ENCODE peak calls at places on chromosomes 3 and 15, in nine cellular contexts. One of them, this sample, is unnamed.
A peak's percentile ranks its signal among the peaks of the same experiment; 100 is the strongest.

GRCh38 chr15:73654659-73655058 is 21.5 kb upstream of the NPTN start:
- DNase-seq in stomach: no peak
- DNase-seq in IMR-90: no peak
- DNase-seq in testis: no peak
- DNase-seq in heart left ventricle: no peak
- DNase-seq in lower leg skin: no peak
- DNase-seq in spleen: no peak
- DNase-seq in suprapubic skin: no peak
- DNase-seq in upper lobe of left lung: no peak
- DNase-seq in this sample: no peak

GRCh38 chr3:18419232-18419631 is 5.9 kb downstream of the SATB1 start:
- DNase-seq in stomach: no peak
- DNase-seq in IMR-90: no peak
- DNase-seq in testis: no peak
- DNase-seq in heart left ventricle: no peak
- DNase-seq in lower leg skin: no peak
- DNase-seq in spleen: no peak
- DNase-seq in suprapubic skin: no peak
- DNase-seq in upper lobe of left lung: no peak
- DNase-seq in this sample: no peak

GRCh38 chr3:24387493-24387892 is 107.2 kb downstream of the THRB start:
- DNase-seq in stomach: no peak
- DNase-seq in IMR-90: no peak
- DNase-seq in testis: no peak
- DNase-seq in heart left ventricle: no peak
- DNase-seq in lower leg skin: no peak
- DNase-seq in spleen: no peak
- DNase-seq in suprapubic skin: no peak
- DNase-seq in upper lobe of left lung: no peak
- DNase-seq in this sample: no peak

GRCh38 chr3:141402476-141403171 is 34.3 kb downstream of the ZBTB38 start:
- DNase-seq in stomach: peak; percentile 67
- DNase-seq in IMR-90: peak; percentile 78
- DNase-seq in testis: peak; percentile 83
- DNase-seq in heart left ventricle: peak; percentile 81
- DNase-seq in lower leg skin: peak; percentile 55
- DNase-seq in spleen: peak; percentile 92
- DNase-seq in suprapubic skin: peak; percentile 89
- DNase-seq in upper lobe of left lung: peak; percentile 68
- DNase-seq in this sample: peak; percentile 87

GRCh38 chr3:10115326-10116137 is at the start of gene BRK1:
- DNase-seq in stomach: peak; percentile 96
- DNase-seq in IMR-90: peak; percentile 97
- DNase-seq in testis: peak; percentile 97
- DNase-seq in heart left ventricle: peak; percentile 96
- DNase-seq in lower leg skin: peak; percentile 95
- DNase-seq in spleen: peak; percentile 98
- DNase-seq in suprapubic skin: peak; percentile 97
- DNase-seq in upper lobe of left lung: peak; percentile 98
- DNase-seq in this sample: peak; percentile 97

GRCh38 chr3:157104521-157104920 is 55.4 kb downstream of the CCNL1 start:
- DNase-seq in stomach: no peak
- DNase-seq in IMR-90: peak; percentile 48
- DNase-seq in testis: no peak
- DNase-seq in heart left ventricle: no peak
- DNase-seq in lower leg skin: no peak
- DNase-seq in spleen: no peak
- DNase-seq in suprapubic skin: no peak
- DNase-seq in upper lobe of left lung: no peak
- DNase-seq in this sample: no peak

GRCh38 chr15:52855157-52855556 is 65.0 kb upstream of the ONECUT1 start:
- DNase-seq in stomach: no peak
- DNase-seq in IMR-90: no peak
- DNase-seq in testis: no peak
- DNase-seq in heart left ventricle: no peak
- DNase-seq in lower leg skin: no peak
- DNase-seq in spleen: no peak
- DNase-seq in suprapubic skin: no peak
- DNase-seq in upper lobe of left lung: no peak
- DNase-seq in this sample: no peak

GRCh38 chr15:38598749-38599148 is 34.1 kb upstream of the RASGRP1 start:
- DNase-seq in stomach: no peak
- DNase-seq in IMR-90: no peak
- DNase-seq in testis: no peak
- DNase-seq in heart left ventricle: no peak
- DNase-seq in lower leg skin: no peak
- DNase-seq in spleen: no peak
- DNase-seq in suprapubic skin: no peak
- DNase-seq in upper lobe of left lung: no peak
- DNase-seq in this sample: no peak

GRCh38 chr3:33385423-33385822 is 54.8 kb downstream of the UBP1 start:
- DNase-seq in stomach: no peak
- DNase-seq in IMR-90: peak; percentile 20
- DNase-seq in testis: no peak
- DNase-seq in heart left ventricle: no peak
- DNase-seq in lower leg skin: no peak
- DNase-seq in spleen: no peak
- DNase-seq in suprapubic skin: no peak
- DNase-seq in upper lobe of left lung: no peak
- DNase-seq in this sample: no peak

GRCh38 chr3:28118087-28118486 is 123.3 kb upstream of the CMC1 start:
- DNase-seq in stomach: no peak
- DNase-seq in IMR-90: no peak
- DNase-seq in testis: no peak
- DNase-seq in heart left ventricle: no peak
- DNase-seq in lower leg skin: no peak
- DNase-seq in spleen: no peak
- DNase-seq in suprapubic skin: no peak
- DNase-seq in upper lobe of left lung: no peak
- DNase-seq in this sample: no peak

GRCh38 chr3:141782386-141782932 is 19.3 kb downstream of the GRK7 start:
- DNase-seq in stomach: no peak
- DNase-seq in IMR-90: no peak
- DNase-seq in testis: no peak
- DNase-seq in heart left ventricle: no peak
- DNase-seq in lower leg skin: no peak
- DNase-seq in spleen: no peak
- DNase-seq in suprapubic skin: no peak
- DNase-seq in upper lobe of left lung: no peak
- DNase-seq in this sample: no peak

GRCh38 chr3:64518950-64519349 is 168.8 kb downstream of the ADAMTS9 start:
- DNase-seq in stomach: no peak
- DNase-seq in IMR-90: peak; percentile 41
- DNase-seq in testis: no peak
- DNase-seq in heart left ventricle: no peak
- DNase-seq in lower leg skin: no peak
- DNase-seq in spleen: no peak
- DNase-seq in suprapubic skin: no peak
- DNase-seq in upper lobe of left lung: no peak
- DNase-seq in this sample: no peak

GRCh38 chr3:132457301-132457700 is 40.0 kb downstream of the DNAJC13 start:
- DNase-seq in stomach: no peak
- DNase-seq in IMR-90: peak; percentile 35
- DNase-seq in testis: no peak
- DNase-seq in heart left ventricle: no peak
- DNase-seq in lower leg skin: no peak
- DNase-seq in spleen: no peak
- DNase-seq in suprapubic skin: no peak
- DNase-seq in upper lobe of left lung: no peak
- DNase-seq in this sample: no peak

GRCh38 chr3:115580566-115580965 is 42.7 kb upstream of the GAP43 start:
- DNase-seq in stomach: no peak
- DNase-seq in IMR-90: no peak
- DNase-seq in testis: no peak
- DNase-seq in heart left ventricle: no peak
- DNase-seq in lower leg skin: no peak
- DNase-seq in spleen: no peak
- DNase-seq in suprapubic skin: no peak
- DNase-seq in upper lobe of left lung: no peak
- DNase-seq in this sample: no peak

GRCh38 chr3:46029953-46030543 is 2.8 kb upstream of the XCR1 start:
- DNase-seq in stomach: no peak
- DNase-seq in IMR-90: no peak
- DNase-seq in testis: no peak
- DNase-seq in heart left ventricle: no peak
- DNase-seq in lower leg skin: no peak
- DNase-seq in spleen: no peak
- DNase-seq in suprapubic skin: no peak
- DNase-seq in upper lobe of left lung: no peak
- DNase-seq in this sample: no peak

GRCh38 chr3:183455064-183455463 is 26.6 kb upstream of the MCF2L2 start:
- DNase-seq in stomach: no peak
- DNase-seq in IMR-90: peak; percentile 57
- DNase-seq in testis: no peak
- DNase-seq in heart left ventricle: no peak
- DNase-seq in lower leg skin: no peak
- DNase-seq in spleen: no peak
- DNase-seq in suprapubic skin: no peak
- DNase-seq in upper lobe of left lung: no peak
- DNase-seq in this sample: no peak

GRCh38 chr3:46521096-46521495 is 23.3 kb downstream of the RTP3 start:
- DNase-seq in stomach: no peak
- DNase-seq in IMR-90: no peak
- DNase-seq in testis: no peak
- DNase-seq in heart left ventricle: no peak
- DNase-seq in lower leg skin: no peak
- DNase-seq in spleen: no peak
- DNase-seq in suprapubic skin: no peak
- DNase-seq in upper lobe of left lung: no peak
- DNase-seq in this sample: no peak

GRCh38 chr3:68878322-68878721 is 54.0 kb downstream of the TAFA4 start:
- DNase-seq in stomach: no peak
- DNase-seq in IMR-90: peak; percentile 20
- DNase-seq in testis: no peak
- DNase-seq in heart left ventricle: no peak
- DNase-seq in lower leg skin: no peak
- DNase-seq in spleen: no peak
- DNase-seq in suprapubic skin: no peak
- DNase-seq in upper lobe of left lung: no peak
- DNase-seq in this sample: no peak

GRCh38 chr3:79167651-79168416 is 600.0 kb downstream of the ROBO1 start:
- DNase-seq in stomach: no peak
- DNase-seq in IMR-90: peak; percentile 97
- DNase-seq in testis: no peak
- DNase-seq in heart left ventricle: no peak
- DNase-seq in lower leg skin: peak; percentile 24
- DNase-seq in spleen: no peak
- DNase-seq in suprapubic skin: no peak
- DNase-seq in upper lobe of left lung: no peak
- DNase-seq in this sample: no peak

GRCh38 chr3:79162653-79163052 is 605.1 kb downstream of the ROBO1 start:
- DNase-seq in stomach: no peak
- DNase-seq in IMR-90: peak; percentile 47
- DNase-seq in testis: no peak
- DNase-seq in heart left ventricle: no peak
- DNase-seq in lower leg skin: no peak
- DNase-seq in spleen: no peak
- DNase-seq in suprapubic skin: no peak
- DNase-seq in upper lobe of left lung: no peak
- DNase-seq in this sample: no peak

DNA sequence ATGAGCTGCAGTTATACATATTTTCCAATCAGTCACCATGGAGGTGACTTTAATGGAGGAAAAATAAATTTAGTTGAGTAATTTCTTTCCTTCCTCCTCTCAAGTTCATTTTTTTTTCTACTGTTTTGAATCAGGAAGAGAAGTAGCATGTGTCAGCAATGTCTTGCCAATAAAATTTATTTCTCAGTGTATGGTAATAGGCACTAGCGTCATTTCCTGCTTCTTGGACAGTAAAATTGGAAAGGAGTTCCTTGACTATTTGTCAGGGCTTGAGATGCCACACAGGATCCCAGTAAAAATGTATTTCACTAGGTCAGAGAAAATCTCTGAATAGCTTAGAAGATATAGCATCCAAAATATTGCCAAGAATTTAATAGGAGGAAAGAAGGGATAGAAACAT is 605.9 kb downstream of the ROBO1 start:
- DNase-seq in stomach: no peak
- DNase-seq in IMR-90: peak; percentile 12
- DNase-seq in testis: no peak
- DNase-seq in heart left ventricle: no peak
- DNase-seq in lower leg skin: no peak
- DNase-seq in spleen: no peak
- DNase-seq in suprapubic skin: no peak
- DNase-seq in upper lobe of left lung: no peak
- DNase-seq in this sample: no peak
- TF ChIP-seq POLR2A in stomach: no peak
- TF ChIP-seq POLR2A in IMR-90: no peak
- TF ChIP-seq POLR2A in testis: no peak
- TF ChIP-seq POLR2A in heart left ventricle: no peak
- TF ChIP-seq POLR2A in lower leg skin: no peak
- TF ChIP-seq POLR2A in spleen: no peak
- TF ChIP-seq POLR2A in suprapubic skin: no peak
- TF ChIP-seq POLR2A in upper lobe of left lung: no peak
- TF ChIP-seq POLR2A in this sample: no peak

GRCh38 chr15:81297580-81298575 is 26.1 kb downstream of the STARD5 start:
- DNase-seq in stomach: no peak
- DNase-seq in IMR-90: no peak
- DNase-seq in testis: no peak
- DNase-seq in heart left ventricle: no peak
- DNase-seq in lower leg skin: no peak
- DNase-seq in spleen: peak; percentile 74
- DNase-seq in suprapubic skin: peak; percentile 41
- DNase-seq in upper lobe of left lung: no peak
- DNase-seq in this sample: no peak
- TF ChIP-seq CTCF in stomach: no peak
- TF ChIP-seq CTCF in IMR-90: no peak
- TF ChIP-seq CTCF in testis: no peak
- TF ChIP-seq CTCF in heart left ventricle: no peak
- TF ChIP-seq CTCF in lower leg skin: no peak
- TF ChIP-seq CTCF in spleen: no peak
- TF ChIP-seq CTCF in suprapubic skin: no peak
- TF ChIP-seq CTCF in upper lobe of left lung: no peak
- TF ChIP-seq CTCF in this sample: no peak

GRCh38 chr3:185152433-185153169 is at the start of gene C3orf70:
- DNase-seq in stomach: peak; percentile 60
- DNase-seq in IMR-90: peak; percentile 44
- DNase-seq in testis: peak; percentile 72
- DNase-seq in heart left ventricle: peak; percentile 64
- DNase-seq in lower leg skin: no peak
- DNase-seq in spleen: peak; percentile 85
- DNase-seq in suprapubic skin: peak; percentile 73
- DNase-seq in upper lobe of left lung: peak; percentile 32
- DNase-seq in this sample: peak; percentile 32
- TF ChIP-seq POLR2A in stomach: no peak
- TF ChIP-seq POLR2A in IMR-90: no peak
- TF ChIP-seq POLR2A in testis: no peak
- TF ChIP-seq POLR2A in heart left ventricle: no peak
- TF ChIP-seq POLR2A in lower leg skin: no peak
- TF ChIP-seq POLR2A in spleen: no peak
- TF ChIP-seq POLR2A in suprapubic skin: no peak
- TF ChIP-seq POLR2A in upper lobe of left lung: no peak
- TF ChIP-seq POLR2A in this sample: no peak

DNA sequence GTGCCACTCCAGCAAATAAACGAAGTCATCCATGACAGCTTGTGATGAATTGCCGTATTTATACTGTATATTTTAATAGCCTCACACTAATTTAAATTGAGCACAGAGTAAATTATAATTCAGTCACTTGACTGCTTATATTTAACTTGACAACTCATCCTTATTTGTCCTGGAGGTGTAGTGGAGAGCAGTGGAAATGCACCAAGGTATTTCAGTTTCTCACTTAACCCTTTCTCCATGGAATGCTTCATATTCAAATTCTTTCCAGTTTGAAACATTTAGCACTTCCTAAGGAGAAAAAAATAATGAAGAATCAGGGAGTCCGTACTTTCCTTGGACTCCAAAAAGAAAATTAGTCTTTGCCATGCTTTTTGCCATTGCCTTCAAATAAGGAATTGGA is 99.0 kb downstream of the MAP2K5 start:
- DNase-seq in stomach: no peak
- DNase-seq in IMR-90: no peak
- DNase-seq in testis: no peak
- DNase-seq in heart left ventricle: no peak
- DNase-seq in lower leg skin: no peak
- DNase-seq in spleen: no peak
- DNase-seq in suprapubic skin: no peak
- DNase-seq in upper lobe of left lung: no peak
- DNase-seq in this sample: no peak
- TF ChIP-seq CTCF in stomach: no peak
- TF ChIP-seq CTCF in IMR-90: no peak
- TF ChIP-seq CTCF in testis: no peak
- TF ChIP-seq CTCF in heart left ventricle: no peak
- TF ChIP-seq CTCF in lower leg skin: no peak
- TF ChIP-seq CTCF in spleen: no peak
- TF ChIP-seq CTCF in suprapubic skin: no peak
- TF ChIP-seq CTCF in upper lobe of left lung: no peak
- TF ChIP-seq CTCF in this sample: no peak

This sample was measured in adrenal gland.